ENCODE peak calls at places on chromosomes 1 and 21, in four cellular contexts. One of them, this sample, is unnamed.

GRCh38 chr1:9181990-9182783 is 52.4 kb upstream of the H6PD start:
- DNase-seq in HepG2: peak
- DNase-seq in GM12878: no peak
- DNase-seq in K562: no peak
- DNase-seq in this sample: peak

GRCh38 chr21:46183910-46184624 is at the start of gene SPATC1L:
- DNase-seq in GM12878: peak
- DNase-seq in K562: peak
- DNase-seq in HepG2: peak
- DNase-seq in this sample: peak

GRCh38 chr21:37536616-37537278 is 170.2 kb downstream of the DYRK1A start:
- DNase-seq in K562: peak
- DNase-seq in GM12878: no peak
- DNase-seq in HepG2: no peak
- DNase-seq in this sample: no peak

GRCh38 chr1:210541680-210542358 is 213.1 kb downstream of the HHAT start:
- DNase-seq in K562: no peak
- DNase-seq in GM12878: no peak
- DNase-seq in HepG2: no peak
- DNase-seq in this sample: no peak

GRCh38 chr1:200808846-200809245 is 63.9 kb upstream of the GPR25 start:
- DNase-seq in K562: no peak
- DNase-seq in HepG2: no peak
- DNase-seq in GM12878: no peak
- DNase-seq in this sample: no peak

GRCh38 chr1:3530931-3531818 is 76.7 kb downstream of the ARHGEF16 start:
- DNase-seq in GM12878: no peak
- DNase-seq in K562: peak
- DNase-seq in HepG2: peak
- DNase-seq in this sample: peak

GRCh38 chr1:240189386-240189989 is 97.8 kb downstream of the FMN2 start:
- DNase-seq in HepG2: peak
- DNase-seq in K562: peak
- DNase-seq in GM12878: no peak
- DNase-seq in this sample: peak

GRCh38 chr1:1862905-1863547 is 27.9 kb downstream of the GNB1 start:
- DNase-seq in K562: no peak
- DNase-seq in GM12878: no peak
- DNase-seq in HepG2: no peak
- DNase-seq in this sample: no peak

GRCh38 chr1:18557621-18558465 is 72.8 kb upstream of the PAX7 start:
- DNase-seq in K562: no peak
- DNase-seq in GM12878: no peak
- DNase-seq in HepG2: peak
- DNase-seq in this sample: peak

GRCh38 chr21:45459171-45460010 is 54.4 kb downstream of the COL18A1 start:
- DNase-seq in HepG2: peak
- DNase-seq in GM12878: no peak
- DNase-seq in K562: no peak
- DNase-seq in this sample: no peak

GRCh38 chr1:207791290-207791689 is 39.4 kb downstream of the CD46 start:
- DNase-seq in HepG2: no peak
- DNase-seq in K562: no peak
- DNase-seq in GM12878: no peak
- DNase-seq in this sample: no peak
- TF ChIP-seq CREM in HepG2: no peak
- TF ChIP-seq CREM in K562: no peak
- TF ChIP-seq CREM in GM12878: no peak
- TF ChIP-seq CREM in this sample: no peak

DNA sequence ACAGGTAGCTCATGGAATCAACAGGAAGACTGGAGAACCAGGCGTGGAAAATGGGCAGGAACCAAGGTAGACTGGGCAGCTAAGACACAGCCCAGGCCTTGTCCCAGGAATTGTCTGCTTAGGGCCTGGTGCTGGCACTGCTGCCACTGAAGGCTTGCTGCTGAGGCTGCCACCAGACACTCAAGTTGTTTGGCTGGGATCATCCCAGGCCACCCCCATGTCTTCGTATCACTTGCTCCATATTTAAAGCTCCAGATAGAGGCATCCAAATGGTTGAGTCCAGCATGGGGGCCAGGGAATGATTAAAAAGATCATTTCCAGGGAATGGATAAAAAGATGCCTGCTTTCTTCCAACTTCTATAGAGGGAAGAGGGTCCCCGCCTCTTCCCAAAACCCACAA is 107.4 kb upstream of the GADD45A start:
- DNase-seq in K562: no peak
- DNase-seq in GM12878: no peak
- DNase-seq in HepG2: no peak
- DNase-seq in this sample: no peak
- TF ChIP-seq MAX in K562: no peak
- TF ChIP-seq MAX in GM12878: no peak
- TF ChIP-seq MAX in HepG2: no peak
- TF ChIP-seq MAX in this sample: no peak

GRCh38 chr1:30690115-30690645 is 33.2 kb downstream of the MATN1 start:
- DNase-seq in K562: no peak
- DNase-seq in GM12878: no peak
- DNase-seq in HepG2: no peak
- DNase-seq in this sample: no peak
- TF ChIP-seq CREM in K562: no peak
- TF ChIP-seq CREM in GM12878: no peak
- TF ChIP-seq CREM in HepG2: no peak
- TF ChIP-seq CREM in this sample: no peak

GRCh38 chr1:42674214-42674613 is 8.0 kb upstream of the YBX1 start:
- DNase-seq in HepG2: no peak
- DNase-seq in K562: no peak
- DNase-seq in GM12878: no peak
- DNase-seq in this sample: no peak
- TF ChIP-seq MAX in HepG2: no peak
- TF ChIP-seq MAX in K562: no peak
- TF ChIP-seq MAX in GM12878: no peak
- TF ChIP-seq MAX in this sample: no peak

GRCh38 chr21:41706678-41707077 is 60.2 kb downstream of the RIPK4 start:
- DNase-seq in HepG2: peak
- DNase-seq in K562: no peak
- DNase-seq in GM12878: no peak
- DNase-seq in this sample: no peak
- TF ChIP-seq CREM in HepG2: peak
- TF ChIP-seq CREM in K562: no peak
- TF ChIP-seq CREM in GM12878: no peak
- TF ChIP-seq CREM in this sample: no peak

GRCh38 chr1:6613361-6614018 is at the start of gene PHF13:
- DNase-seq in K562: peak
- DNase-seq in GM12878: peak
- DNase-seq in HepG2: peak
- DNase-seq in this sample: peak

GRCh38 chr1:6614953-6615785 is 1.6 kb downstream of the PHF13 start:
- DNase-seq in HepG2: no peak
- DNase-seq in K562: no peak
- DNase-seq in GM12878: no peak
- DNase-seq in this sample: no peak

GRCh38 chr1:6612641-6613360 is 730 bp upstream of the PHF13 start:
- DNase-seq in GM12878: no peak
- DNase-seq in HepG2: peak
- DNase-seq in K562: no peak
- DNase-seq in this sample: peak

GRCh38 chr1:6619045-6619444 is 5.5 kb downstream of the PHF13 start:
- DNase-seq in K562: no peak
- DNase-seq in HepG2: no peak
- DNase-seq in GM12878: no peak
- DNase-seq in this sample: no peak

DNA sequence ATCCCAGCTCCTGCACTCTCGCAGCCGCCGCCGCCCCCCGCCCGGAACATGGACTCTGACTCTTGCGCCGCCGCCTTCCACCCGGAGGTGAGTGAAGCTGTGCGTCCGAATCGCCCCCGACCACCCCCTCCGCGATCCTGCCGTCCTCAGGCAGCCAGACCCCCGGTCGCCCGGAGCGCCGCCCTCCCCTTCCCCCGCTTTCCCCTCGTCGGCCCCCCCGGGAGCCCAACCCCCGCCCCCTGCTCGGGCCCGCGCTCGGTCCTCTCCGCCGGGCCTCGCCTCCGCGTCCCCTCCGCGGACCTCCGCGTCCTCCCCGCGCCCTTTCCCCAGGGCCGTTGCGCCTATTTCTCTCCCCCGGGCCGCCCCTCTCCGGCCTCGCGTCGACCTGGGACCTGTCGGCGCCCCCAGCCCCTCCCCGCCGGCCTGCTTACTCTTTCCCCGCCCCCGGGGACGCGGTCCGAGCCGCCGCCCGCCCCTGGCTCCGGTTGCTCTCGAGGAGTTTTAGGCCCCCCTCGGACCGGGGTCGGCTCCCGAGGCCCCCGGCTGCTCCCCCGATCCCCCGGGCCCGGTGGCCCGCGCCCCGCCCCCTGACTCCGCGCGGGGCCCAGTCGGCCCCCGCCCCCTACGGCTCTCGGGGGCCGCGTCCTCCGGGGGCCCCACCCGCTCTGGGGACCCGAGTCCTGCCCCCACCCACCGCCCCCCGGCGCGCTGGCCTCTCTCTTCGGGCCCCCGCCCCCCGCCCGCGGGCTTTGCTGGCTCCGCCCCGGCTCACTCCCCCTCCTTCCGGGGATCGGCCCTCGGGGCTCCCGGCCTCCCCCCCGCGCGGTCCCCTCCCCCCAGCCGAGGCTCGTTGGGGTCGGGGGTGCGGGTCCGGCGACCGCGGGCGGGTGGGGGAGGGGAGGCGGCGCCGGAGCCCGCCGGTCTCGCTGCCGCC is 755 bp downstream of the PHF13 start:
- DNase-seq in HepG2: no peak
- DNase-seq in K562: peak
- DNase-seq in GM12878: no peak
- DNase-seq in this sample: peak
- TF ChIP-seq MAX in HepG2: peak
- TF ChIP-seq MAX in K562: no peak
- TF ChIP-seq MAX in GM12878: no peak
- TF ChIP-seq MAX in this sample: no peak

DNA sequence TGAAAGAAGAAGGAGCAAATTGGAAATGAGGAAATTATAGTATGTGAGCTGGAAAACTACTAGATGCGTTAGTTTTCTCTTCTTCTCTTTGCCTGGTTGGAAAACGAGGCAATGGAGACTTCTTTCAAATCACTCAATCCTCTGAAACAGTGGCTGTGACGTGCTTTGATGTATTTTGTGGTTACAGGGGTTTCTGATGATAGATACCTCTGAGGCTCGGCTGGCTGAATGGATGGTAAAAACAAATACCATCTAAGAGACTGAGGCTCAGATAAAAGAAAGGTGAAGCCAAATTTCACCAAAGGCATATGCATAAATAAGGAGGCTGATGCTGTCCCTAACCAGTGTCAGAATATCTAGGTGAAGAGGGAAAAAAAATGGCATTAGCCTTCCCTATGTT is 15.1 kb downstream of the MAB21L3 start:
- DNase-seq in K562: no peak
- DNase-seq in GM12878: no peak
- DNase-seq in HepG2: no peak
- DNase-seq in this sample: no peak
- TF ChIP-seq CREM in K562: no peak
- TF ChIP-seq CREM in GM12878: no peak
- TF ChIP-seq CREM in HepG2: no peak
- TF ChIP-seq CREM in this sample: no peak

GRCh38 chr1:232999960-233000625 is 49.7 kb downstream of the NTPCR start:
- DNase-seq in HepG2: no peak
- DNase-seq in K562: no peak
- DNase-seq in GM12878: no peak
- DNase-seq in this sample: no peak

GRCh38 chr1:233006582-233006981 is 56.2 kb downstream of the NTPCR start:
- DNase-seq in GM12878: no peak
- DNase-seq in K562: no peak
- DNase-seq in HepG2: no peak
- DNase-seq in this sample: no peak

GRCh38 chr1:233006108-233006507 is 55.7 kb downstream of the NTPCR start:
- DNase-seq in GM12878: no peak
- DNase-seq in K562: no peak
- DNase-seq in HepG2: no peak
- DNase-seq in this sample: no peak

GRCh38 chr1:233010164-233010563 is 59.8 kb downstream of the NTPCR start:
- DNase-seq in K562: no peak
- DNase-seq in GM12878: no peak
- DNase-seq in HepG2: no peak
- DNase-seq in this sample: no peak

GRCh38 chr1:233005703-233006102 is 55.3 kb downstream of the NTPCR start:
- DNase-seq in HepG2: no peak
- DNase-seq in GM12878: no peak
- DNase-seq in K562: peak
- DNase-seq in this sample: no peak
- TF ChIP-seq MAX in HepG2: no peak
- TF ChIP-seq MAX in GM12878: no peak
- TF ChIP-seq MAX in K562: no peak
- TF ChIP-seq MAX in this sample: no peak

This sample was measured in WTC11.